ENCODE peak calls at places on chromosomes 4 and X, in nine cellular contexts. One of them, this sample, is unnamed.

GRCh38 chr4:174199735-174200134 is 83.7 kb downstream of the FBXO8 start:
- DNase-seq in left ventricle myocardium inferior: no peak
- DNase-seq in mesothelial cell of epicardium: no peak
- DNase-seq in uterus: no peak
- DNase-seq in lung: no peak
- DNase-seq in OCI-LY7: no peak
- DNase-seq in fibroblast of mammary gland: no peak
- DNase-seq in GM12865: no peak
- DNase-seq in nephron progenitor cell: no peak
- DNase-seq in this sample: no peak

GRCh38 chr4:78165758-78166157 is 108.6 kb downstream of the FRAS1 start:
- DNase-seq in left ventricle myocardium inferior: no peak
- DNase-seq in mesothelial cell of epicardium: no peak
- DNase-seq in uterus: no peak
- DNase-seq in lung: no peak
- DNase-seq in OCI-LY7: no peak
- DNase-seq in fibroblast of mammary gland: no peak
- DNase-seq in GM12865: no peak
- DNase-seq in nephron progenitor cell: no peak
- DNase-seq in this sample: no peak

GRCh38 chrX:141314441-141314840 is 72.1 kb upstream of the SPANXC start:
- DNase-seq in left ventricle myocardium inferior: no peak
- DNase-seq in mesothelial cell of epicardium: no peak
- DNase-seq in uterus: no peak
- DNase-seq in lung: no peak
- DNase-seq in OCI-LY7: no peak
- DNase-seq in fibroblast of mammary gland: peak; percentile 2
- DNase-seq in GM12865: no peak
- DNase-seq in nephron progenitor cell: no peak
- DNase-seq in this sample: no peak

GRCh38 chr4:85478576-85478975 is 3.6 kb downstream of the ARHGAP24 start:
- DNase-seq in left ventricle myocardium inferior: no peak
- DNase-seq in mesothelial cell of epicardium: no peak
- DNase-seq in uterus: no peak
- DNase-seq in lung: no peak
- DNase-seq in OCI-LY7: no peak
- DNase-seq in fibroblast of mammary gland: peak; percentile 80
- DNase-seq in GM12865: no peak
- DNase-seq in nephron progenitor cell: no peak
- DNase-seq in this sample: no peak

GRCh38 chrX:57453901-57454300 is 137.9 kb upstream of the ZXDB start:
- DNase-seq in left ventricle myocardium inferior: no peak
- DNase-seq in mesothelial cell of epicardium: no peak
- DNase-seq in uterus: no peak
- DNase-seq in lung: no peak
- DNase-seq in OCI-LY7: peak; percentile 56
- DNase-seq in fibroblast of mammary gland: peak; percentile 13
- DNase-seq in GM12865: peak; percentile 57
- DNase-seq in nephron progenitor cell: no peak
- DNase-seq in this sample: peak; percentile 31

GRCh38 chr4:144820706-144821105 is 174.8 kb downstream of the HHIP start:
- DNase-seq in left ventricle myocardium inferior: no peak
- DNase-seq in mesothelial cell of epicardium: no peak
- DNase-seq in uterus: no peak
- DNase-seq in lung: no peak
- DNase-seq in OCI-LY7: no peak
- DNase-seq in fibroblast of mammary gland: peak; percentile 79
- DNase-seq in GM12865: no peak
- DNase-seq in nephron progenitor cell: no peak
- DNase-seq in this sample: no peak

GRCh38 chr4:48290146-48290772 is 20.6 kb upstream of the TEC start:
- DNase-seq in left ventricle myocardium inferior: no peak
- DNase-seq in mesothelial cell of epicardium: no peak
- DNase-seq in uterus: no peak
- DNase-seq in lung: no peak
- DNase-seq in OCI-LY7: peak; percentile 9
- DNase-seq in fibroblast of mammary gland: peak; percentile 42
- DNase-seq in GM12865: peak; percentile 16
- DNase-seq in nephron progenitor cell: no peak
- DNase-seq in this sample: peak; percentile 65

GRCh38 chr4:83961575-83961974 is 425.7 kb downstream of the GPAT3 start:
- DNase-seq in left ventricle myocardium inferior: no peak
- DNase-seq in mesothelial cell of epicardium: no peak
- DNase-seq in uterus: no peak
- DNase-seq in lung: no peak
- DNase-seq in OCI-LY7: no peak
- DNase-seq in fibroblast of mammary gland: peak; percentile 21
- DNase-seq in GM12865: no peak
- DNase-seq in nephron progenitor cell: no peak
- DNase-seq in this sample: no peak

GRCh38 chr4:65508169-65508568 is 162.1 kb downstream of the EPHA5 start:
- DNase-seq in left ventricle myocardium inferior: no peak
- DNase-seq in mesothelial cell of epicardium: no peak
- DNase-seq in uterus: no peak
- DNase-seq in lung: no peak
- DNase-seq in OCI-LY7: no peak
- DNase-seq in fibroblast of mammary gland: peak; percentile 67
- DNase-seq in GM12865: no peak
- DNase-seq in nephron progenitor cell: no peak
- DNase-seq in this sample: no peak

GRCh38 chr4:15420642-15421041 is 7.2 kb upstream of the C1QTNF7 start:
- DNase-seq in left ventricle myocardium inferior: no peak
- DNase-seq in mesothelial cell of epicardium: no peak
- DNase-seq in uterus: no peak
- DNase-seq in lung: no peak
- DNase-seq in OCI-LY7: no peak
- DNase-seq in fibroblast of mammary gland: peak; percentile 84
- DNase-seq in GM12865: no peak
- DNase-seq in nephron progenitor cell: no peak
- DNase-seq in this sample: no peak

GRCh38 chrX:96688789-96689188 is 4.1 kb downstream of the DIAPH2 start:
- DNase-seq in left ventricle myocardium inferior: no peak
- DNase-seq in mesothelial cell of epicardium: no peak
- DNase-seq in uterus: no peak
- DNase-seq in lung: no peak
- DNase-seq in OCI-LY7: no peak
- DNase-seq in fibroblast of mammary gland: no peak
- DNase-seq in GM12865: no peak
- DNase-seq in nephron progenitor cell: no peak
- DNase-seq in this sample: no peak

GRCh38 chr4:116055857-116056827 is 942.7 kb upstream of the NDST4 start:
- DNase-seq in left ventricle myocardium inferior: no peak
- DNase-seq in mesothelial cell of epicardium: no peak
- DNase-seq in uterus: no peak
- DNase-seq in lung: no peak
- DNase-seq in OCI-LY7: peak; percentile 8
- DNase-seq in fibroblast of mammary gland: peak; percentile 5
- DNase-seq in GM12865: peak; percentile 8
- DNase-seq in nephron progenitor cell: no peak
- DNase-seq in this sample: peak; percentile 5

GRCh38 chr4:2937146-2937857 is 25.9 kb downstream of the NOP14 start:
- DNase-seq in left ventricle myocardium inferior: peak; percentile 18
- DNase-seq in mesothelial cell of epicardium: no peak
- DNase-seq in uterus: peak; percentile 21
- DNase-seq in lung: peak; percentile 93
- DNase-seq in OCI-LY7: no peak
- DNase-seq in fibroblast of mammary gland: peak; percentile 53
- DNase-seq in GM12865: peak; percentile 85
- DNase-seq in nephron progenitor cell: no peak
- DNase-seq in this sample: no peak

DNA sequence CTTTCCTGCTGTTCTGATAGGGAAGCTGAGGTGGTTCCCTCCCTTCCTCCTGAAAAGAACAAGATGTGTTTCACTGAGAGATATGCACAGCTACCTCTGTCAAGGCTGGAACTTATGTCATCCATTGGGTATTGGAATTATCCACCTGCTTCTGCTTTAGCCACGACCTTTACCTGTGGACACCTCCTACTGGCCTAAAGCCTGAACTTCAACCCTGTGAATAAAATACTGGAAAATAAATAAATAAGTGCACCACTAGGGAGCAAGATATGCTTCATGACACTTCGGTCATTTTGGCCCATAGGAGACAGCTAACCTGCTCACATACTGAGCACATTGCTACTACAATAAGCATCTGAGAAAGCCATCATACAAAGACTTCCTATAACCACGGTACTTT is 419.9 kb upstream of the NWD2 start:
- DNase-seq in left ventricle myocardium inferior: no peak
- DNase-seq in mesothelial cell of epicardium: no peak
- DNase-seq in uterus: no peak
- DNase-seq in lung: no peak
- DNase-seq in OCI-LY7: peak; percentile 0
- DNase-seq in fibroblast of mammary gland: no peak
- DNase-seq in GM12865: peak; percentile 14
- DNase-seq in nephron progenitor cell: no peak
- DNase-seq in this sample: no peak
- TF ChIP-seq CTCF in left ventricle myocardium inferior: no peak
- TF ChIP-seq CTCF in mesothelial cell of epicardium: peak; percentile 32
- TF ChIP-seq CTCF in uterus: no peak
- TF ChIP-seq CTCF in lung: no peak
- TF ChIP-seq CTCF in OCI-LY7: peak; percentile 49
- TF ChIP-seq CTCF in fibroblast of mammary gland: no peak
- TF ChIP-seq CTCF in GM12865: peak; percentile 10
- TF ChIP-seq CTCF in nephron progenitor cell: no peak
- TF ChIP-seq CTCF in this sample: peak; percentile 27

DNA sequence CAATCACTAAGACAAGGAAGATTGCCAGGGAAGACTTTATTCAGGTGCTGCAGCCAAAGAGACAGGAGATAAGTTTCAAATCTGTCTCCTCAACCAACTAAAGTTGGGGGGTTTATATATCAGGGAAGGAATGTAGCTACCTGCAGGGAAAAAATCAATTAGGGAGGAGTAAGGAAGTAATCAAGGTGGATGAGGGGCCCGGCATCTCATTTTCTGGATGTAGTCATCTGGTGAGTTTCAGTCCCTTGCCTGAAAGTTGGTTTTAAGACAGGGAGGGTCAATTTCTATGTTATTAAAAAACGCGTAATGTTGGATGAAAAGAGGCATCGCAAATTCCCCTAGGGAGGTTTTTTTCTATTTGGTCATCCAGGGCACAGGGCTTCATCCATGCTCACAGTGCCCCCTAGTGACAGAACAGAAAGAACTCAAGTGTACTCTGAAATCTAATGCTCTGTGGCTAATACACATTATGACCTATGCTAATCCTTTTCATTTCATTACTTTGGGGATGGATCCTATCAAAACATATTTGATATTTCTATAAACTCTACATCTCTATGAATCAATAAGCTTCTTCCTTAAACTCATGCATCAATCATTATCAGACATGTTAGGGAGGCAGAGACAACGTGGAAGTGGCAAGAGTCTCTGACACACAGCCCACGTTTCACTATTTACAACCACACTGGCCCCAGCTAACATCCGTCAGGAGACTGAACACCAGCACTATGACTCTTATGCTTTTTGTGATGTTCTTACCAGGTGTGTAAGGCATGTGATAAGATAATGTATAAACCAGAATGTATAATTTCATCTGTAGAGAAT is 1577.0 kb upstream of the TENM3 start:
- DNase-seq in left ventricle myocardium inferior: no peak
- DNase-seq in mesothelial cell of epicardium: no peak
- DNase-seq in uterus: no peak
- DNase-seq in lung: no peak
- DNase-seq in OCI-LY7: peak; percentile 72
- DNase-seq in fibroblast of mammary gland: peak; percentile 68
- DNase-seq in GM12865: peak; percentile 80
- DNase-seq in nephron progenitor cell: peak; percentile 59
- DNase-seq in this sample: peak; percentile 36
- TF ChIP-seq CTCF in left ventricle myocardium inferior: peak; percentile 50
- TF ChIP-seq CTCF in mesothelial cell of epicardium: peak; percentile 71
- TF ChIP-seq CTCF in uterus: no peak
- TF ChIP-seq CTCF in lung: peak; percentile 11
- TF ChIP-seq CTCF in OCI-LY7: peak; percentile 90
- TF ChIP-seq CTCF in fibroblast of mammary gland: peak; percentile 71
- TF ChIP-seq CTCF in GM12865: peak; percentile 65
- TF ChIP-seq CTCF in nephron progenitor cell: peak; percentile 75
- TF ChIP-seq CTCF in this sample: peak; percentile 72

DNA sequence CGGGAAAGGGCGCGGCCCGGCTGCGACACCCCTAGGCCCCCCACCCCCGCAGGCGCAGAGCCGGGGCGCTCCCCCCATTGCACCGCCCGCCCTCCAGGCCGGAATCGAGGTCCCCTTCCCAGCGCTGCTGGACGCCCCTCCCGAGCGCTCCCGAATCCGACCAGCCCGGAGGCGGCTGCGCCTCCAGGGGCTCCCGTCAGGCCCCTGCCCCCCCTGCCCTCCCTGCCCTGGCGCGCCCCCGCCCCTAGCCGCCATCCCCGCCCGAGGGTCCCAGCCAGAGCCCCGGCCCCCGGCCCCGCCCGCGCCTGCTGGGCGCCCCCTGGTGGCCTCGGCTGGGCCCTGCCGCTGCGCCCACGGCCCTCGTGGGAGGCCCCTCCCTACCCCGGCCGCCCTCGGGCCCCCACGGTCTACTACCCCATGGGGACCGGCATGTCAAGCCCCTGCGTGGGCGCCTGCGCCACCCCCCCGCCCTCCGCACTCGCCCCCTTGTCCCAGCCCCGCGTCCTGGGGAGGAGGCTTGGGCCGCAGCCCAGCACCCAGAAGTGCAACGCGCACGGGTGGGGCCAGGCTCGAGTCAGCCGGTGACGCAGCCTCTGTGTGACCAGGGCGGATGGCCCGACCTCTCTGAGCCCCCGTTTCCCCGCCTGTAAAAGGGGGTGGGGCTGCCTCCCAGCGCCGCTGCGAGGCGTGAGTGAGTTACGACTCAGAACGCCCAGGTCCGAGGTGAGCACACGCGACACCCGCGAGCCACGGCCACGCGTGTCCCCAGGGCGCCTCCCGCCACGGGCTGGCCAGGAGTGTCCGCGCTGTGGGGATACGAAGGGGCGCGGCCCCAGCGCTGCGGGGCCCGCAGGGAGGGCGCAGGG is 104.9 kb downstream of the FAM53A start:
- DNase-seq in left ventricle myocardium inferior: peak; percentile 85
- DNase-seq in mesothelial cell of epicardium: peak; percentile 69
- DNase-seq in uterus: peak; percentile 77
- DNase-seq in lung: peak; percentile 80
- DNase-seq in OCI-LY7: peak; percentile 56
- DNase-seq in fibroblast of mammary gland: peak; percentile 84
- DNase-seq in GM12865: peak; percentile 28
- DNase-seq in nephron progenitor cell: peak; percentile 80
- DNase-seq in this sample: peak; percentile 88
- TF ChIP-seq CTCF in left ventricle myocardium inferior: peak; percentile 80
- TF ChIP-seq CTCF in mesothelial cell of epicardium: peak; percentile 77
- TF ChIP-seq CTCF in uterus: peak; percentile 33
- TF ChIP-seq CTCF in lung: no peak
- TF ChIP-seq CTCF in OCI-LY7: peak; percentile 71
- TF ChIP-seq CTCF in fibroblast of mammary gland: no peak
- TF ChIP-seq CTCF in GM12865: peak; percentile 54
- TF ChIP-seq CTCF in nephron progenitor cell: peak; percentile 41
- TF ChIP-seq CTCF in this sample: peak; percentile 60

DNA sequence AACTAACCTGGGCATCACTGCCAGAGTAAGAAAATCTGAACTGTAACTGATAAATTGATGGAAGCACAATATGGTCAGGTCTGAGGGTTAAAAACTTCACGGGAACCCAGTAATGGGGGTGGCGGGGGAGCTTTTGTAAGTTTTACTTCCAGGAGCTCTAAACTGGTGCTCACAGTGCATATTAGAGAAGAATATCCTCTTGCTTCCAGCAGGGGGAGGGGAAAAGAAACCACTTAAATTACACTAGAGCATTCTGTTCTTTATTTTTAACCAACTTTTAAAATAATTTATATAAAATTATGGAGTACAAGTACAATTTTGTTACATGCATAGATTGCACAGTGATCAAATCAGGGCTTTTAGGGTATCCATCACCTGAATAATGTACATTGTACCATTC is 33.7 kb downstream of the WDR17 start:
- DNase-seq in left ventricle myocardium inferior: no peak
- DNase-seq in mesothelial cell of epicardium: no peak
- DNase-seq in uterus: no peak
- DNase-seq in lung: no peak
- DNase-seq in OCI-LY7: no peak
- DNase-seq in fibroblast of mammary gland: no peak
- DNase-seq in GM12865: no peak
- DNase-seq in nephron progenitor cell: no peak
- DNase-seq in this sample: no peak
- TF ChIP-seq CTCF in left ventricle myocardium inferior: no peak
- TF ChIP-seq CTCF in mesothelial cell of epicardium: no peak
- TF ChIP-seq CTCF in uterus: no peak
- TF ChIP-seq CTCF in lung: no peak
- TF ChIP-seq CTCF in OCI-LY7: no peak
- TF ChIP-seq CTCF in fibroblast of mammary gland: peak; percentile 23
- TF ChIP-seq CTCF in GM12865: no peak
- TF ChIP-seq CTCF in nephron progenitor cell: no peak
- TF ChIP-seq CTCF in this sample: no peak